ENCODE peak calls at places on chromosomes 2 and 18, in seven cellular contexts. One of them, this sample, is unnamed.
A peak's percentile ranks its signal among the peaks of the same experiment; 100 is the strongest.

GRCh38 chr18:58937204-58937603 is 72.5 kb downstream of the ZNF532 start:
- DNase-seq in gastrocnemius medialis: no peak
- DNase-seq in cardiac muscle cell: no peak
- DNase-seq in fibroblast of lung: peak; percentile 67
- DNase-seq in left ventricle myocardium inferior: no peak
- DNase-seq in naive thymus-derived CD4-positive, alpha-beta T cell: no peak
- DNase-seq in CD8-positive, alpha-beta memory T cell: no peak
- DNase-seq in this sample: no peak

GRCh38 chr2:45713591-45713990 is 62.1 kb downstream of the PRKCE start:
- DNase-seq in gastrocnemius medialis: no peak
- DNase-seq in cardiac muscle cell: no peak
- DNase-seq in fibroblast of lung: no peak
- DNase-seq in left ventricle myocardium inferior: no peak
- DNase-seq in naive thymus-derived CD4-positive, alpha-beta T cell: no peak
- DNase-seq in CD8-positive, alpha-beta memory T cell: no peak
- DNase-seq in this sample: no peak

GRCh38 chr2:201404699-201405275 is 46.5 kb downstream of the TRAK2 start:
- DNase-seq in gastrocnemius medialis: no peak
- DNase-seq in cardiac muscle cell: peak; percentile 21
- DNase-seq in fibroblast of lung: no peak
- DNase-seq in left ventricle myocardium inferior: no peak
- DNase-seq in naive thymus-derived CD4-positive, alpha-beta T cell: no peak
- DNase-seq in CD8-positive, alpha-beta memory T cell: no peak
- DNase-seq in this sample: no peak

GRCh38 chr2:72793798-72794447 is 31.9 kb downstream of the EXOC6B start:
- DNase-seq in gastrocnemius medialis: no peak
- DNase-seq in cardiac muscle cell: peak; percentile 71
- DNase-seq in fibroblast of lung: peak; percentile 34
- DNase-seq in left ventricle myocardium inferior: no peak
- DNase-seq in naive thymus-derived CD4-positive, alpha-beta T cell: no peak
- DNase-seq in CD8-positive, alpha-beta memory T cell: no peak
- DNase-seq in this sample: no peak

GRCh38 chr2:240812721-240813120 is 7.3 kb downstream of the KIF1A start:
- DNase-seq in gastrocnemius medialis: no peak
- DNase-seq in cardiac muscle cell: no peak
- DNase-seq in fibroblast of lung: no peak
- DNase-seq in left ventricle myocardium inferior: peak; percentile 10
- DNase-seq in naive thymus-derived CD4-positive, alpha-beta T cell: no peak
- DNase-seq in CD8-positive, alpha-beta memory T cell: no peak
- DNase-seq in this sample: no peak

GRCh38 chr18:2486426-2486825 is 84.9 kb downstream of the METTL4 start:
- DNase-seq in gastrocnemius medialis: no peak
- DNase-seq in cardiac muscle cell: no peak
- DNase-seq in fibroblast of lung: no peak
- DNase-seq in left ventricle myocardium inferior: no peak
- DNase-seq in naive thymus-derived CD4-positive, alpha-beta T cell: no peak
- DNase-seq in CD8-positive, alpha-beta memory T cell: no peak
- DNase-seq in this sample: no peak

GRCh38 chr2:200603972-200604371 is 18.2 kb downstream of the AOX1 start:
- DNase-seq in gastrocnemius medialis: no peak
- DNase-seq in cardiac muscle cell: no peak
- DNase-seq in fibroblast of lung: peak; percentile 80
- DNase-seq in left ventricle myocardium inferior: no peak
- DNase-seq in naive thymus-derived CD4-positive, alpha-beta T cell: no peak
- DNase-seq in CD8-positive, alpha-beta memory T cell: no peak
- DNase-seq in this sample: no peak

GRCh38 chr2:151071382-151071781 is 190.3 kb downstream of the RBM43 start:
- DNase-seq in gastrocnemius medialis: no peak
- DNase-seq in cardiac muscle cell: peak; percentile 15
- DNase-seq in fibroblast of lung: peak; percentile 54
- DNase-seq in left ventricle myocardium inferior: no peak
- DNase-seq in naive thymus-derived CD4-positive, alpha-beta T cell: no peak
- DNase-seq in CD8-positive, alpha-beta memory T cell: no peak
- DNase-seq in this sample: no peak

GRCh38 chr2:159960413-159960812 is 102.0 kb downstream of the PLA2R1 start:
- DNase-seq in gastrocnemius medialis: no peak
- DNase-seq in cardiac muscle cell: no peak
- DNase-seq in fibroblast of lung: peak; percentile 93
- DNase-seq in left ventricle myocardium inferior: no peak
- DNase-seq in naive thymus-derived CD4-positive, alpha-beta T cell: no peak
- DNase-seq in CD8-positive, alpha-beta memory T cell: no peak
- DNase-seq in this sample: no peak

GRCh38 chr2:124805060-124805459 is 780.0 kb downstream of the CNTNAP5 start:
- DNase-seq in gastrocnemius medialis: no peak
- DNase-seq in cardiac muscle cell: no peak
- DNase-seq in fibroblast of lung: no peak
- DNase-seq in left ventricle myocardium inferior: no peak
- DNase-seq in naive thymus-derived CD4-positive, alpha-beta T cell: no peak
- DNase-seq in CD8-positive, alpha-beta memory T cell: no peak
- DNase-seq in this sample: no peak

GRCh38 chr18:8711736-8712135 is 6.4 kb downstream of the MTCL1 start:
- DNase-seq in gastrocnemius medialis: no peak
- DNase-seq in cardiac muscle cell: no peak
- DNase-seq in fibroblast of lung: no peak
- DNase-seq in left ventricle myocardium inferior: no peak
- DNase-seq in naive thymus-derived CD4-positive, alpha-beta T cell: no peak
- DNase-seq in CD8-positive, alpha-beta memory T cell: no peak
- DNase-seq in this sample: no peak

GRCh38 chr2:30217644-30218361 is 13.5 kb upstream of the LBH start:
- DNase-seq in gastrocnemius medialis: no peak
- DNase-seq in cardiac muscle cell: no peak
- DNase-seq in fibroblast of lung: no peak
- DNase-seq in left ventricle myocardium inferior: no peak
- DNase-seq in naive thymus-derived CD4-positive, alpha-beta T cell: no peak
- DNase-seq in CD8-positive, alpha-beta memory T cell: no peak
- DNase-seq in this sample: no peak

GRCh38 chr2:165197346-165197745 is 6.5 kb downstream of the SCN3A start:
- DNase-seq in gastrocnemius medialis: no peak
- DNase-seq in cardiac muscle cell: no peak
- DNase-seq in fibroblast of lung: no peak
- DNase-seq in left ventricle myocardium inferior: no peak
- DNase-seq in naive thymus-derived CD4-positive, alpha-beta T cell: no peak
- DNase-seq in CD8-positive, alpha-beta memory T cell: no peak
- DNase-seq in this sample: no peak

GRCh38 chr2:28986429-28986828 is 5.3 kb downstream of the TOGARAM2 start:
- DNase-seq in gastrocnemius medialis: no peak
- DNase-seq in cardiac muscle cell: peak; percentile 36
- DNase-seq in fibroblast of lung: no peak
- DNase-seq in left ventricle myocardium inferior: no peak
- DNase-seq in naive thymus-derived CD4-positive, alpha-beta T cell: no peak
- DNase-seq in CD8-positive, alpha-beta memory T cell: no peak
- DNase-seq in this sample: no peak

GRCh38 chr18:58670561-58671121 is 624 bp upstream of the MALT1 start:
- DNase-seq in gastrocnemius medialis: no peak
- DNase-seq in cardiac muscle cell: no peak
- DNase-seq in fibroblast of lung: peak; percentile 69
- DNase-seq in left ventricle myocardium inferior: no peak
- DNase-seq in naive thymus-derived CD4-positive, alpha-beta T cell: no peak
- DNase-seq in CD8-positive, alpha-beta memory T cell: no peak
- DNase-seq in this sample: no peak

GRCh38 chr2:159285929-159286708 is at the start of gene WDSUB1:
- DNase-seq in gastrocnemius medialis: peak; percentile 45
- DNase-seq in cardiac muscle cell: peak; percentile 79
- DNase-seq in fibroblast of lung: peak; percentile 58
- DNase-seq in left ventricle myocardium inferior: peak; percentile 76
- DNase-seq in naive thymus-derived CD4-positive, alpha-beta T cell: no peak
- DNase-seq in CD8-positive, alpha-beta memory T cell: no peak
- DNase-seq in this sample: no peak

GRCh38 chr2:237931205-237931721 is 35.6 kb upstream of the UBE2F start:
- DNase-seq in gastrocnemius medialis: no peak
- DNase-seq in cardiac muscle cell: no peak
- DNase-seq in fibroblast of lung: peak; percentile 54
- DNase-seq in left ventricle myocardium inferior: no peak
- DNase-seq in naive thymus-derived CD4-positive, alpha-beta T cell: no peak
- DNase-seq in CD8-positive, alpha-beta memory T cell: no peak
- DNase-seq in this sample: no peak

GRCh38 chr2:218217366-218218309 is 649 bp downstream of the ARPC2 start:
- DNase-seq in gastrocnemius medialis: peak; percentile 30
- DNase-seq in cardiac muscle cell: peak; percentile 50
- DNase-seq in fibroblast of lung: peak; percentile 25
- DNase-seq in left ventricle myocardium inferior: peak; percentile 54
- DNase-seq in naive thymus-derived CD4-positive, alpha-beta T cell: peak; percentile 47
- DNase-seq in CD8-positive, alpha-beta memory T cell: peak; percentile 63
- DNase-seq in this sample: peak; percentile 62

GRCh38 chr2:10502803-10503107 is 54.6 kb upstream of the ODC1 start:
- DNase-seq in gastrocnemius medialis: no peak
- DNase-seq in cardiac muscle cell: no peak
- DNase-seq in fibroblast of lung: no peak
- DNase-seq in left ventricle myocardium inferior: no peak
- DNase-seq in naive thymus-derived CD4-positive, alpha-beta T cell: no peak
- DNase-seq in CD8-positive, alpha-beta memory T cell: no peak
- DNase-seq in this sample: no peak

GRCh38 chr2:190506666-190507065 is 27.9 kb downstream of the NEMP2 start:
- DNase-seq in gastrocnemius medialis: no peak
- DNase-seq in cardiac muscle cell: no peak
- DNase-seq in fibroblast of lung: no peak
- DNase-seq in left ventricle myocardium inferior: no peak
- DNase-seq in naive thymus-derived CD4-positive, alpha-beta T cell: no peak
- DNase-seq in CD8-positive, alpha-beta memory T cell: no peak
- DNase-seq in this sample: no peak

GRCh38 chr18:35672897-35673296 is 91.4 kb downstream of the GALNT1 start:
- DNase-seq in gastrocnemius medialis: no peak
- DNase-seq in cardiac muscle cell: no peak
- DNase-seq in fibroblast of lung: peak; percentile 8
- DNase-seq in left ventricle myocardium inferior: no peak
- DNase-seq in naive thymus-derived CD4-positive, alpha-beta T cell: no peak
- DNase-seq in CD8-positive, alpha-beta memory T cell: no peak
- DNase-seq in this sample: no peak

GRCh38 chr18:35673682-35674081 is 92.1 kb downstream of the GALNT1 start:
- DNase-seq in gastrocnemius medialis: no peak
- DNase-seq in cardiac muscle cell: no peak
- DNase-seq in fibroblast of lung: no peak
- DNase-seq in left ventricle myocardium inferior: no peak
- DNase-seq in naive thymus-derived CD4-positive, alpha-beta T cell: no peak
- DNase-seq in CD8-positive, alpha-beta memory T cell: no peak
- DNase-seq in this sample: no peak

GRCh38 chr18:35671952-35672603 is 90.5 kb downstream of the GALNT1 start:
- DNase-seq in gastrocnemius medialis: no peak
- DNase-seq in cardiac muscle cell: no peak
- DNase-seq in fibroblast of lung: peak; percentile 13
- DNase-seq in left ventricle myocardium inferior: no peak
- DNase-seq in naive thymus-derived CD4-positive, alpha-beta T cell: no peak
- DNase-seq in CD8-positive, alpha-beta memory T cell: no peak
- DNase-seq in this sample: no peak
- H3K4me3 ChIP-seq in gastrocnemius medialis: no peak overlapping the region
- H3K4me3 ChIP-seq in cardiac muscle cell: no peak overlapping the region
- H3K4me3 ChIP-seq in fibroblast of lung: no peak overlapping the region
- H3K4me3 ChIP-seq in left ventricle myocardium inferior: no peak overlapping the region
- H3K4me3 ChIP-seq in naive thymus-derived CD4-positive, alpha-beta T cell: no peak overlapping the region
- H3K4me3 ChIP-seq in CD8-positive, alpha-beta memory T cell: no peak overlapping the region
- H3K4me3 ChIP-seq in this sample: no peak overlapping the region

GRCh38 chr2:197071213-197071612 is 144.7 kb upstream of the PGAP1 start:
- DNase-seq in gastrocnemius medialis: no peak
- DNase-seq in cardiac muscle cell: no peak
- DNase-seq in fibroblast of lung: no peak
- DNase-seq in left ventricle myocardium inferior: no peak
- DNase-seq in naive thymus-derived CD4-positive, alpha-beta T cell: no peak
- DNase-seq in CD8-positive, alpha-beta memory T cell: no peak
- DNase-seq in this sample: no peak
- H3K27ac ChIP-seq in gastrocnemius medialis: no peak overlapping the region
- H3K27ac ChIP-seq in cardiac muscle cell: no peak overlapping the region
- H3K27ac ChIP-seq in fibroblast of lung: no peak overlapping the region
- H3K27ac ChIP-seq in left ventricle myocardium inferior: no peak overlapping the region
- H3K27ac ChIP-seq in naive thymus-derived CD4-positive, alpha-beta T cell: no peak overlapping the region
- H3K27ac ChIP-seq in CD8-positive, alpha-beta memory T cell: no peak overlapping the region
- H3K27ac ChIP-seq in this sample: no peak overlapping the region

GRCh38 chr2:170535552-170535951 is 179.6 kb upstream of the SP5 start:
- DNase-seq in gastrocnemius medialis: no peak
- DNase-seq in cardiac muscle cell: no peak
- DNase-seq in fibroblast of lung: no peak
- DNase-seq in left ventricle myocardium inferior: no peak
- DNase-seq in naive thymus-derived CD4-positive, alpha-beta T cell: no peak
- DNase-seq in CD8-positive, alpha-beta memory T cell: no peak
- DNase-seq in this sample: no peak
- H3K4me3 ChIP-seq in gastrocnemius medialis: no peak overlapping the region
- H3K4me3 ChIP-seq in cardiac muscle cell: no peak overlapping the region
- H3K4me3 ChIP-seq in fibroblast of lung: no peak overlapping the region
- H3K4me3 ChIP-seq in left ventricle myocardium inferior: no peak overlapping the region
- H3K4me3 ChIP-seq in naive thymus-derived CD4-positive, alpha-beta T cell: no peak overlapping the region
- H3K4me3 ChIP-seq in CD8-positive, alpha-beta memory T cell: no peak overlapping the region
- H3K4me3 ChIP-seq in this sample: no peak overlapping the region

GRCh38 chr18:62325806-62326645 is 916 bp downstream of the TNFRSF11A start:
- DNase-seq in gastrocnemius medialis: no peak
- DNase-seq in cardiac muscle cell: peak; percentile 52
- DNase-seq in fibroblast of lung: peak; percentile 25
- DNase-seq in left ventricle myocardium inferior: no peak
- DNase-seq in naive thymus-derived CD4-positive, alpha-beta T cell: no peak
- DNase-seq in CD8-positive, alpha-beta memory T cell: peak; percentile 7
- DNase-seq in this sample: no peak
- H3K27ac ChIP-seq in gastrocnemius medialis: no peak overlapping the region
- H3K27ac ChIP-seq in cardiac muscle cell: no peak overlapping the region
- H3K27ac ChIP-seq in fibroblast of lung: no peak overlapping the region
- H3K27ac ChIP-seq in left ventricle myocardium inferior: no peak overlapping the region
- H3K27ac ChIP-seq in naive thymus-derived CD4-positive, alpha-beta T cell: no peak overlapping the region
- H3K27ac ChIP-seq in CD8-positive, alpha-beta memory T cell: no peak overlapping the region
- H3K27ac ChIP-seq in this sample: no peak overlapping the region

GRCh38 chr2:172131713-172132555 is 29.2 kb upstream of the DLX2 start:
- DNase-seq in gastrocnemius medialis: no peak
- DNase-seq in cardiac muscle cell: no peak
- DNase-seq in fibroblast of lung: no peak
- DNase-seq in left ventricle myocardium inferior: no peak
- DNase-seq in naive thymus-derived CD4-positive, alpha-beta T cell: no peak
- DNase-seq in CD8-positive, alpha-beta memory T cell: no peak
- DNase-seq in this sample: no peak

GRCh38 chr2:172134270-172134669 is 31.6 kb upstream of the DLX2 start:
- DNase-seq in gastrocnemius medialis: no peak
- DNase-seq in cardiac muscle cell: no peak
- DNase-seq in fibroblast of lung: no peak
- DNase-seq in left ventricle myocardium inferior: no peak
- DNase-seq in naive thymus-derived CD4-positive, alpha-beta T cell: no peak
- DNase-seq in CD8-positive, alpha-beta memory T cell: no peak
- DNase-seq in this sample: no peak

GRCh38 chr2:172128484-172128883 is 25.8 kb upstream of the DLX2 start:
- DNase-seq in gastrocnemius medialis: no peak
- DNase-seq in cardiac muscle cell: no peak
- DNase-seq in fibroblast of lung: no peak
- DNase-seq in left ventricle myocardium inferior: no peak
- DNase-seq in naive thymus-derived CD4-positive, alpha-beta T cell: no peak
- DNase-seq in CD8-positive, alpha-beta memory T cell: no peak
- DNase-seq in this sample: no peak

GRCh38 chr2:172129404-172129803 is 26.7 kb upstream of the DLX2 start:
- DNase-seq in gastrocnemius medialis: no peak
- DNase-seq in cardiac muscle cell: no peak
- DNase-seq in fibroblast of lung: no peak
- DNase-seq in left ventricle myocardium inferior: no peak
- DNase-seq in naive thymus-derived CD4-positive, alpha-beta T cell: no peak
- DNase-seq in CD8-positive, alpha-beta memory T cell: no peak
- DNase-seq in this sample: no peak
- H3K4me3 ChIP-seq in gastrocnemius medialis: no peak overlapping the region
- H3K4me3 ChIP-seq in cardiac muscle cell: no peak overlapping the region
- H3K4me3 ChIP-seq in fibroblast of lung: no peak overlapping the region
- H3K4me3 ChIP-seq in left ventricle myocardium inferior: no peak overlapping the region
- H3K4me3 ChIP-seq in naive thymus-derived CD4-positive, alpha-beta T cell: no peak overlapping the region
- H3K4me3 ChIP-seq in CD8-positive, alpha-beta memory T cell: no peak overlapping the region
- H3K4me3 ChIP-seq in this sample: no peak overlapping the region

DNA sequence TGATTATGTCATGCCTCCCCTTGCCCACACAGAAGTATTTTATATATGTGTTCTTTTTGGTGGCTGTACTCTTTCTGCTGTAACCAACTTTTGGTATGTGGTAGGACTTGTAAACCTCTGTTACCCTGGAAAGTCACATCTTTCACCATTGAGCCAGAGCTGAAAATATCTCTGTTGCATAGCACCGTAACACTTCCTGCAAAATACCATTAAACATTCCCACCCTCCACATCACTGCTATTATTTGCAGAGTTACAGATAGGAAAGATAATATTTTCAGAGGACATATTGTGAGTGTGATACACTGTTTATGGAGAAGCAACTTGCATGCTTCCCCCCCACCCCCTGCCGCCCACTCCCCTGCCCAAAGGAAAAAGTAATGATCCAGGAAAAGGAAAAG is 44.8 kb downstream of the CAB39 start:
- DNase-seq in gastrocnemius medialis: no peak
- DNase-seq in cardiac muscle cell: no peak
- DNase-seq in fibroblast of lung: peak; percentile 72
- DNase-seq in left ventricle myocardium inferior: no peak
- DNase-seq in naive thymus-derived CD4-positive, alpha-beta T cell: no peak
- DNase-seq in CD8-positive, alpha-beta memory T cell: no peak
- DNase-seq in this sample: no peak
- H3K27ac ChIP-seq in gastrocnemius medialis: peak overlapping the region; percentile 53
- H3K27ac ChIP-seq in cardiac muscle cell: no peak overlapping the region
- H3K27ac ChIP-seq in fibroblast of lung: peak overlapping the region; percentile 42
- H3K27ac ChIP-seq in left ventricle myocardium inferior: peak overlapping the region; percentile 76
- H3K27ac ChIP-seq in naive thymus-derived CD4-positive, alpha-beta T cell: no peak overlapping the region
- H3K27ac ChIP-seq in CD8-positive, alpha-beta memory T cell: no peak overlapping the region
- H3K27ac ChIP-seq in this sample: no peak overlapping the region

This sample was measured in effector memory CD4-positive, alpha-beta T cell.